ENCODE peak calls at places on chromosomes 1 and 21, in seven cellular contexts. P is GM20000, Q is AG09309, N is right lobe of liver, L is breast epithelium, G is HCT116, M is cardiac muscle cell. X is an unnamed sample.

GRCh38 chr21:29299906-29300546 is 1.3 kb downstream of the BACH1 start:
- DNase-seq in P (peak; percentile 77), Q (peak; percentile 94), N (peak; percentile 48), L (no peak), G (peak; percentile 15), M (peak; percentile 88), X (peak; percentile 64)

GRCh38 chr1:225845097-225845496 is 35.2 kb downstream of the EPHX1 start:
- DNase-seq in P (no peak), Q (no peak), N (no peak), L (no peak), G (no peak), M (no peak), X (no peak)

GRCh38 chr1:116832932-116833578 is 76.7 kb upstream of the PTGFRN start:
- DNase-seq in P (no peak), Q (no peak), N (no peak), L (no peak), G (no peak), M (no peak), X (peak; percentile 13)

GRCh38 chr1:118333601-118334241 is 148.7 kb upstream of the SPAG17 start:
- DNase-seq in P (no peak), Q (no peak), N (no peak), L (no peak), G (no peak), M (no peak), X (no peak)

GRCh38 chr1:228004887-228005462 is 1.8 kb upstream of the WNT3A start:
- DNase-seq in P (no peak), Q (no peak), N (no peak), L (peak; percentile 36), G (no peak), M (no peak), X (no peak)

GRCh38 chr1:41381691-41382530 is 20.7 kb downstream of the FOXO6 start:
- DNase-seq in P (peak; percentile 62), Q (peak; percentile 14), N (no peak), L (no peak), G (peak; percentile 42), M (peak; percentile 65), X (no peak)

GRCh38 chr1:65027699-65028358 is 61.5 kb upstream of the JAK1 start:
- DNase-seq in P (no peak), Q (no peak), N (peak; percentile 60), L (peak; percentile 85), G (no peak), M (peak; percentile 22), X (no peak)

GRCh38 chr1:16605213-16605525 is 8.2 kb downstream of the NBPF1 start:
- DNase-seq in P (no peak), Q (no peak), N (no peak), L (no peak), G (no peak), M (no peak), X (no peak)

GRCh38 chr1:6330410-6330827 is 63.1 kb downstream of the ACOT7 start:
- DNase-seq in P (no peak), Q (peak; percentile 65), N (no peak), L (no peak), G (no peak), M (peak; percentile 80), X (no peak)

GRCh38 chr1:8847990-8848389 is 30.5 kb downstream of the ENO1 start:
- DNase-seq in P (no peak), Q (no peak), N (no peak), L (no peak), G (no peak), M (no peak), X (no peak)

GRCh38 chr1:56056438-56057312 is 522.7 kb downstream of the PLPP3 start:
- DNase-seq in P (no peak), Q (no peak), N (no peak), L (no peak), G (no peak), M (peak; percentile 68), X (no peak)

GRCh38 chr21:25806053-25806452 is 71.3 kb downstream of the GABPA start:
- DNase-seq in P (no peak), Q (no peak), N (no peak), L (no peak), G (no peak), M (no peak), X (no peak)

GRCh38 chr1:907611-908451 is 15.9 kb upstream of the SAMD11 start:
- DNase-seq in P (no peak), Q (no peak), N (peak; percentile 18), L (peak; percentile 49), G (no peak), M (no peak), X (peak; percentile 7)

GRCh38 chr1:27872802-27873665 is 690 bp downstream of the THEMIS2 start:
- DNase-seq in P (peak; percentile 55), Q (no peak), N (no peak), L (no peak), G (no peak), M (peak; percentile 16), X (no peak)

GRCh38 chr1:84996846-84997666 is at the start of gene MCOLN2:
- DNase-seq in P (peak; percentile 90), Q (no peak), N (peak; percentile 52), L (no peak), G (no peak), M (peak; percentile 34), X (peak; percentile 19)

GRCh38 chr1:199129247-199129646 is 490.4 kb downstream of the PTPRC start:
- DNase-seq in P (no peak), Q (no peak), N (no peak), L (no peak), G (no peak), M (no peak), X (no peak)

GRCh38 chr1:185520188-185520935 is 203.3 kb upstream of the IVNS1ABP start:
- DNase-seq in P (no peak), Q (no peak), N (no peak), L (no peak), G (no peak), M (no peak), X (no peak)

GRCh38 chr1:23979387-23980005 is 631 bp downstream of the SRSF10 start:
- DNase-seq in P (no peak), Q (no peak), N (no peak), L (no peak), G (no peak), M (no peak), X (no peak)

GRCh38 chr1:23980725-23981063 is 567 bp upstream of the SRSF10 start:
- DNase-seq in P (peak; percentile 74), Q (no peak), N (no peak), L (no peak), G (peak; percentile 75), M (peak; percentile 38), X (peak; percentile 40)

GRCh38 chr1:23978825-23979224 is 1.3 kb downstream of the SRSF10 start:
- DNase-seq in P (no peak), Q (no peak), N (no peak), L (no peak), G (no peak), M (no peak), X (no peak)

GRCh38 chr1:23977854-23978191 is 2.3 kb downstream of the SRSF10 start:
- DNase-seq in P (no peak), Q (no peak), N (no peak), L (no peak), G (no peak), M (no peak), X (no peak)

DNA sequence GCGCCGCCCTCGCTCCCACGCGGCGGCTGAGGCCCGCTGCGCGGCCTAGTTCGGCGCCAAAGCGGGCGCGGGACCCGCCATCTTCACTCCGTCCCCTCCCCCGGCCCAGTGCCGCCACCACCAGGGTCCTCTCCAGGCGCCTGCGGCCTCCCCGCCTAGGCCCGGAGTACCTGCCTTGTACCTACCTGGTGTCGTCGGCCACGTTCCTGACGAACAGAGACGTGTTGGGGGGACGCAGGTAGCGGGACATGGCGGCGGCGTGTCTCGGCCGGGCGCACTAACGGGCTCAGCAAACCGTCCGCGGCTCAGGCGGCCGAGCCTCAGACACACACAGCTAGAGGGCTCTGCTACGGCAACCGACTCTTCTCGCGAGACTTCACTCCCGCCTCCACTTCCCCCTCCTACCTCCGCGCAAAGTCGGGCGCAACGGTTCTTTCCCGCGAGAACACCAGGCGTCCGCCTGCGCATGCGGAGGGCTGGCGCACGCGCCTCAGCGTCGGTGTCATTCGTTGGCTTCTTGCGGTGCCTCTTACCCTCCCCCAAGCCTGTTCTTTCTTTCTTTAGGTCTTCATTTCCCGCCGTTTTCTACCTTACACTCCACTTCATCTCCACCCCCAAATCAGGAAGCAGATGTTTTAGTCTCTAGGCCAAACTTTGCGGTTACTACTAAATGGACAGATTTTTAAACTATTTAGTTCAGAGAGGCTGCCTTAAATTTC is at the start of gene SRSF10:
- DNase-seq in P (peak; percentile 98), Q (peak; percentile 93), N (peak; percentile 99), L (peak; percentile 98), G (peak; percentile 98), M (peak; percentile 99), X (peak; percentile 95)
- TF ChIP-seq CTCF in P (peak; percentile 24), Q (no peak), N (peak; percentile 31), L (no peak), G (no peak), M (peak; percentile 29), X (no peak)

DNA sequence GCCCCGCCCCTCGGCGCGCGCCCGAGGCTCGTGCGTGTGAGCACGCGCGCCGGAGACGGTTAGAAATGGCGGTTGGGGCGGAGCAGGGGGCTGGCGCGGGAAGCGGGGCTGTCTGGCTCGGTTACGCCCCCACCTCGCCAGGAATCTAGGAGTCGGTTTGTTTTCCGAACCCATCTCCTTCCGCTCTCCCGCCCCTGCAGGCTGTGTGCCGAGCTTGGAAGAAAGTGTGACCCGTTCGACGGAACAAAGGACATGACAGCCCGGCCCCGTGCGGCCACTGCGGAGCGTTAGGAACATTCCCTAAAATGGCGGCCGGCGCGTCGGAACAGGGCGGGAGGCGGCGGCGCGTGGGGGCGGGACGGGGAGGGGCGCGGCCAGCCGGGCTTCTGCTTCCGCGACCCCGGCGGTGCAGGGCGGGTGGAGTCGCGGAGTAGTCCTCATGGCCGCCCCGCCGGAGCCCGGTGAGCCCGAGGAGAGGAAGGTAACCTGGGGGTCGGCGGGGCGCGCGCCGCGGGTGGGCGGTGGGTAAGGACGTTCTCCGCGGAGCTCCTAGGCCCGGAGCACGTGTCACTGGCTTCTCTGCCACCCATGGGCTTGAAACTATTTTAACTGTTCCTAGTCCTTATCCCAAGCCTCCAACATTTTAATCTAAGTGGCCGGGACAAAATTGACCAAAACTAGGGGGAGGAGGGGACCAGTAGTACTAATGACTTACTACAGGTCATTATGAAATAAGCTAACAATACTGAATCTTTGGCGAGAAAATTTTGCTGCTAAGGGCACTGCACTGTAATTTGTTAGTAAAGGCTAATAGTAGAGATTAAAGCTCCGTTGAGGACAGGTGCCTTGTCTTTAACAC is at the start of gene COX20:
- DNase-seq in P (peak; percentile 89), Q (peak; percentile 55), N (peak; percentile 91), L (peak; percentile 84), G (peak; percentile 71), M (peak; percentile 95), X (peak; percentile 93)
- TF ChIP-seq CTCF in P (no peak), Q (no peak), N (no peak), L (no peak), G (no peak), M (no peak), X (no peak)

DNA sequence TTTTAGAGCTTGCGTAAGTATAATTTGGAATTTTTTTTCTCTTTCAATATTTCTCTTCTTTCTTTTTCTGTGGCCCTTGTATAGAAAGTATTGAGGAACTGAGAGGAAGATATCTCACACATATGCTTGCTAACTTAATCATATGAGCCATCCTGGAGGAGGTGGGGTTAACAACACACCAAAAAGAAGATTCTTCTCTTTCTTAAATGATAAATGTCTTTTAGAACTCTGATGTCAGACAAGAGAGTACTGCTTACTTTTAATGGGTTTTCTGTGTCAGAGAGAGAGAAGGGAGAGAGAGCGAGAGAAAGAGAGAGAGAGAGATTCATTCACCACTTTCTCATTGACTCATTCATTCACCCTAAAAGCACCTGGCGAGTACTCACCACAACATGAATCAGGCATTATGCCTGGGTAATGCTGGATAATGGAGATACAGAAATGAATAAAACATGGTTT is 250.3 kb upstream of the SGIP1 start:
- DNase-seq in P (peak; percentile 42), Q (no peak), N (no peak), L (no peak), G (no peak), M (no peak), X (no peak)
- TF ChIP-seq CTCF in P (no peak), Q (no peak), N (no peak), L (no peak), G (no peak), M (no peak), X (no peak)

GRCh38 chr21:38852708-38853107 is 47.0 kb downstream of the ETS2 start:
- DNase-seq in P (no peak), Q (no peak), N (no peak), L (no peak), G (no peak), M (no peak), X (no peak)
- TF ChIP-seq CTCF in P (no peak), Q (no peak), N (no peak), L (no peak), G (no peak), M (no peak), X (no peak)